ENCODE peak calls at places on chromosomes 2 and 18, in four cellular contexts. One of them, this sample, is unnamed.

GRCh38 chr2:164771897-164772296 is 69.7 kb downstream of the COBLL1 start:
- DNase-seq in WTC11: no peak
- DNase-seq in K562: no peak
- DNase-seq in HepG2: no peak
- DNase-seq in this sample: no peak

GRCh38 chr2:120745420-120746178 is 9.9 kb downstream of the GLI2 start:
- DNase-seq in K562: no peak
- DNase-seq in WTC11: no peak
- DNase-seq in HepG2: no peak
- DNase-seq in this sample: no peak

GRCh38 chr18:32576296-32576916 is 105.7 kb upstream of the GAREM1 start:
- DNase-seq in K562: peak; percentile 6
- DNase-seq in HepG2: peak; percentile 29
- DNase-seq in WTC11: peak; percentile 40
- DNase-seq in this sample: no peak

GRCh38 chr2:36356199-36356989 is 816 bp downstream of the CRIM1 start:
- DNase-seq in WTC11: peak; percentile 58
- DNase-seq in K562: no peak
- DNase-seq in HepG2: no peak
- DNase-seq in this sample: no peak

GRCh38 chr2:232480201-232481190 is 7.1 kb downstream of the ECEL1 start:
- DNase-seq in WTC11: peak; percentile 10
- DNase-seq in HepG2: no peak
- DNase-seq in K562: no peak
- DNase-seq in this sample: no peak

GRCh38 chr18:29693334-29693733 is 1349.2 kb downstream of the DSC3 start:
- DNase-seq in K562: no peak
- DNase-seq in WTC11: no peak
- DNase-seq in HepG2: no peak
- DNase-seq in this sample: no peak

GRCh38 chr2:212873256-212873655 is 278.2 kb downstream of the IKZF2 start:
- DNase-seq in HepG2: no peak
- DNase-seq in K562: no peak
- DNase-seq in WTC11: no peak
- DNase-seq in this sample: no peak

GRCh38 chr2:39660612-39661196 is 5.0 kb upstream of the TMEM178A start:
- DNase-seq in HepG2: no peak
- DNase-seq in K562: no peak
- DNase-seq in WTC11: no peak
- DNase-seq in this sample: no peak

GRCh38 chr18:7366597-7366996 is 135.7 kb downstream of the LRRC30 start:
- DNase-seq in HepG2: no peak
- DNase-seq in WTC11: no peak
- DNase-seq in K562: no peak
- DNase-seq in this sample: no peak

GRCh38 chr2:72137498-72138010 is 10.1 kb downstream of the CYP26B1 start:
- DNase-seq in HepG2: peak; percentile 58
- DNase-seq in WTC11: peak; percentile 91
- DNase-seq in K562: peak; percentile 77
- DNase-seq in this sample: no peak

GRCh38 chr2:196233033-196233807 is 61.8 kb upstream of the STK17B start:
- DNase-seq in WTC11: no peak
- DNase-seq in K562: no peak
- DNase-seq in HepG2: no peak
- DNase-seq in this sample: no peak

GRCh38 chr2:31217465-31218200 is at the start of gene CAPN14:
- DNase-seq in K562: no peak
- DNase-seq in WTC11: no peak
- DNase-seq in HepG2: no peak
- DNase-seq in this sample: no peak

GRCh38 chr2:224837558-224837957 is 121.4 kb upstream of the CCDC195 start:
- DNase-seq in WTC11: no peak
- DNase-seq in K562: no peak
- DNase-seq in HepG2: no peak
- DNase-seq in this sample: no peak

GRCh38 chr18:28003451-28003850 is 173.5 kb downstream of the CDH2 start:
- DNase-seq in HepG2: no peak
- DNase-seq in K562: no peak
- DNase-seq in WTC11: no peak
- DNase-seq in this sample: no peak

DNA sequence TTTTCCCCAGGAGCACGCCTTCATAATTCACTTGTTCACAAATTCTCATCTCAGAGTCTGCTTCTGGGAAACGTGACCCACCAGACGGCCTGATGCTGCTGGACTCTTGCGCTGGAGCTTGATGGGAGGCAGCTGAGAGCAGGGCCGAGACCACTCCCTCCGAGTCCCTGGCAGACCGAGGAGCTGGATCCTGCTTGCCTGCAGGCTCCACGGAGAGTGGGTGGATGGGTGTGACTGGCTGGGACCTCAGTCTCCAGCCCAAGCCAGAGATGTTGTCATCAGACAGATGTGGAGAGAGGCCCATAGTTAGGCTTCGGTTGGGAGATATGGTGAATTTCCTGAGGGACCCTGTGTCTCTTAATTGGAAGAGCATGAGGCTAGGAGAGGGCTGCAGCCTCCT is 76.4 kb downstream of the TSN start:
- DNase-seq in WTC11: no peak
- DNase-seq in HepG2: no peak
- DNase-seq in K562: no peak
- DNase-seq in this sample: no peak
- TF ChIP-seq CBFB in WTC11: no peak
- TF ChIP-seq CBFB in HepG2: no peak
- TF ChIP-seq CBFB in K562: no peak
- TF ChIP-seq CBFB in this sample: no peak

GRCh38 chr2:1835581-1836201 is 91.4 kb upstream of the PXDN start:
- DNase-seq in WTC11: no peak
- DNase-seq in HepG2: no peak
- DNase-seq in K562: no peak
- DNase-seq in this sample: no peak
- TF ChIP-seq CBFB in WTC11: no peak
- TF ChIP-seq CBFB in HepG2: no peak
- TF ChIP-seq CBFB in K562: no peak
- TF ChIP-seq CBFB in this sample: no peak

GRCh38 chr2:80490964-80491363 is 186.4 kb upstream of the LRRTM1 start:
- DNase-seq in K562: no peak
- DNase-seq in HepG2: no peak
- DNase-seq in WTC11: no peak
- DNase-seq in this sample: no peak
- TF ChIP-seq CBFB in K562: no peak
- TF ChIP-seq CBFB in HepG2: no peak
- TF ChIP-seq CBFB in WTC11: no peak
- TF ChIP-seq CBFB in this sample: no peak

GRCh38 chr2:15166878-15167277 is 394.3 kb downstream of the NBAS start:
- DNase-seq in HepG2: no peak
- DNase-seq in K562: no peak
- DNase-seq in WTC11: no peak
- DNase-seq in this sample: no peak

GRCh38 chr2:15172825-15173224 is 388.3 kb downstream of the NBAS start:
- DNase-seq in K562: no peak
- DNase-seq in WTC11: no peak
- DNase-seq in HepG2: peak; percentile 97
- DNase-seq in this sample: no peak

GRCh38 chr2:15170068-15170775 is 390.9 kb downstream of the NBAS start:
- DNase-seq in HepG2: no peak
- DNase-seq in K562: no peak
- DNase-seq in WTC11: peak; percentile 29
- DNase-seq in this sample: no peak

GRCh38 chr2:15168116-15168515 is 393.0 kb downstream of the NBAS start:
- DNase-seq in WTC11: no peak
- DNase-seq in HepG2: peak; percentile 27
- DNase-seq in K562: no peak
- DNase-seq in this sample: no peak

GRCh38 chr2:15169326-15170038 is 391.7 kb downstream of the NBAS start:
- DNase-seq in HepG2: peak; percentile 56
- DNase-seq in WTC11: no peak
- DNase-seq in K562: no peak
- DNase-seq in this sample: no peak
- TF ChIP-seq CBFB in HepG2: no peak
- TF ChIP-seq CBFB in WTC11: no peak
- TF ChIP-seq CBFB in K562: no peak
- TF ChIP-seq CBFB in this sample: no peak

GRCh38 chr18:3540805-3541548 is 91.0 kb downstream of the TGIF1 start:
- DNase-seq in HepG2: no peak
- DNase-seq in K562: peak; percentile 31
- DNase-seq in WTC11: no peak
- DNase-seq in this sample: no peak

GRCh38 chr18:3541549-3542386 is 91.8 kb downstream of the TGIF1 start:
- DNase-seq in K562: no peak
- DNase-seq in HepG2: no peak
- DNase-seq in WTC11: no peak
- DNase-seq in this sample: peak; percentile 27

GRCh38 chr18:3538954-3539617 is 89.1 kb downstream of the TGIF1 start:
- DNase-seq in WTC11: no peak
- DNase-seq in K562: no peak
- DNase-seq in HepG2: no peak
- DNase-seq in this sample: no peak

DNA sequence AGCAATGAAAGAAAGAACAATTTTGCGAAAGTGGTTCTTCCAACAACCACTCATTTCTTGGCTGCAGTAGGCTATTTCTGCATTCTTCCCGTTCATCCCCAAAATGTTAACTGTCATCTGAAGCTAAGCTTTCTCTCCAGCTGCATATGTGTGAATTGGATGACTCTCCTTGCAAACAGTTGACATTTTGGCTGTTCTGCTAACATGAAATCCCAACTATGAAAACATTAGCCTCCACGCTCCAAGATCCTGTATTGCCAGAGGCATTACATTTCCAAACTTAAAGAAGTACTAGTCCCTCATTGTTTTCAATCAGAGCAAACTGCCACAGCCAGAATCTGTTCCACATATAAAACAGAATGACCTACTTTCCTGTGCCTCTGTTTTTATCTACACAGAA is 88.5 kb downstream of the TGIF1 start:
- DNase-seq in K562: no peak
- DNase-seq in HepG2: no peak
- DNase-seq in WTC11: no peak
- DNase-seq in this sample: no peak
- TF ChIP-seq CBFB in K562: no peak
- TF ChIP-seq CBFB in HepG2: no peak
- TF ChIP-seq CBFB in WTC11: no peak
- TF ChIP-seq CBFB in this sample: no peak